ENCODE peak calls at places on chromosomes 7 and 10, in five cellular contexts. T is A549, Z is upper lobe of right lung, L is tibial artery, R is psoas muscle. H is an unnamed sample.
A peak's percentile ranks its signal among the peaks of the same experiment; 100 is the strongest.

GRCh38 chr10:78672898-78673297 is 395.9 kb upstream of the ZMIZ1 start:
- DNase-seq in R (no peak), Z (no peak), T (no peak), L (no peak), H (no peak)

GRCh38 chr7:82600601-82601000 is 157.0 kb upstream of the CACNA2D1 start:
- DNase-seq in R (no peak), Z (no peak), L (no peak), T (peak; percentile 17), H (no peak)

GRCh38 chr7:132154248-132154647 is 422.0 kb downstream of the PLXNA4 start:
- DNase-seq in L (no peak), Z (no peak), T (no peak), R (no peak), H (no peak)

GRCh38 chr10:14530465-14530864 is 199.7 kb upstream of the FRMD4A start:
- DNase-seq in R (no peak), L (no peak), Z (no peak), T (no peak), H (no peak)

GRCh38 chr7:155377837-155378579 is 79.9 kb upstream of the EN2 start:
- DNase-seq in L (no peak), T (no peak), Z (no peak), R (peak; percentile 51), H (no peak)

GRCh38 chr10:93754761-93755160 is 3.0 kb upstream of the LGI1 start:
- DNase-seq in Z (no peak), L (no peak), R (no peak), T (no peak), H (no peak)

GRCh38 chr10:78780551-78780961 is 288.2 kb upstream of the ZMIZ1 start:
- DNase-seq in L (no peak), Z (peak; percentile 48), T (no peak), R (no peak), H (no peak)

GRCh38 chr10:1256139-1256720 is 200.0 kb downstream of the WDR37 start:
- DNase-seq in R (no peak), Z (peak; percentile 33), T (no peak), L (no peak), H (no peak)

GRCh38 chr10:132938472-132939329 is 3.7 kb downstream of the CFAP46 start:
- DNase-seq in R (no peak), L (peak; percentile 16), Z (peak; percentile 50), T (peak; percentile 40), H (no peak)

GRCh38 chr7:123647106-123647730 is 8.4 kb upstream of the LMOD2 start:
- DNase-seq in L (no peak), T (no peak), R (no peak), Z (no peak), H (no peak)

GRCh38 chr10:109027534-109028185 is 895.7 kb downstream of the XPNPEP1 start:
- DNase-seq in R (no peak), L (no peak), Z (no peak), T (no peak), H (no peak)

GRCh38 chr10:113549856-113550255 is 3.0 kb upstream of the HABP2 start:
- DNase-seq in L (no peak), T (no peak), R (no peak), Z (no peak), H (no peak)

GRCh38 chr7:14016950-14017349 is 27.5 kb upstream of the ETV1 start:
- DNase-seq in Z (no peak), L (no peak), T (no peak), R (no peak), H (no peak)

GRCh38 chr7:136869991-136870798 is 1.7 kb downstream of the CHRM2 start:
- DNase-seq in T (no peak), L (no peak), Z (peak; percentile 53), R (no peak), H (no peak)

GRCh38 chr10:50286517-50286916 is 35.2 kb upstream of the ASAH2 start:
- DNase-seq in Z (no peak), R (no peak), L (peak; percentile 41), T (no peak), H (no peak)

GRCh38 chr7:7641129-7641663 is 644 bp downstream of the UMAD1 start:
- DNase-seq in L (no peak), T (no peak), R (no peak), Z (no peak), H (no peak)

GRCh38 chr10:69650589-69651261 is 20.7 kb downstream of the FAM241B start:
- DNase-seq in R (no peak), T (no peak), L (no peak), Z (no peak), H (no peak)

GRCh38 chr10:75197906-75198305 is 12.7 kb upstream of the VDAC2 start:
- DNase-seq in R (no peak), T (no peak), L (no peak), Z (no peak), H (no peak)

GRCh38 chr7:33700001-33700899 is 205.1 kb upstream of the BMPER start:
- DNase-seq in T (no peak), L (no peak), Z (no peak), R (no peak), H (no peak)

GRCh38 chr10:18666810-18667209 is 7.6 kb downstream of the ARL5B start:
- DNase-seq in T (peak; percentile 29), Z (no peak), L (no peak), R (no peak), H (no peak)

GRCh38 chr7:7675686-7676085 is 35.1 kb downstream of the UMAD1 start:
- DNase-seq in R (no peak), L (no peak), Z (no peak), T (no peak), H (no peak)

GRCh38 chr7:26060713-26061339 is 91.2 kb upstream of the NFE2L3 start:
- DNase-seq in R (no peak), Z (no peak), T (no peak), L (no peak), H (no peak)

GRCh38 chr7:7924303-7924702 is 44.3 kb upstream of the GLCCI1 start:
- DNase-seq in T (no peak), Z (no peak), R (no peak), L (no peak), H (no peak)

GRCh38 chr7:47091141-47091540 is 490.8 kb downstream of the TNS3 start:
- DNase-seq in L (no peak), R (no peak), T (no peak), Z (no peak), H (no peak)

GRCh38 chr7:90390926-90391325 is 12.3 kb upstream of the CLDN12 start:
- DNase-seq in Z (no peak), L (no peak), R (no peak), T (no peak), H (no peak)

DNA sequence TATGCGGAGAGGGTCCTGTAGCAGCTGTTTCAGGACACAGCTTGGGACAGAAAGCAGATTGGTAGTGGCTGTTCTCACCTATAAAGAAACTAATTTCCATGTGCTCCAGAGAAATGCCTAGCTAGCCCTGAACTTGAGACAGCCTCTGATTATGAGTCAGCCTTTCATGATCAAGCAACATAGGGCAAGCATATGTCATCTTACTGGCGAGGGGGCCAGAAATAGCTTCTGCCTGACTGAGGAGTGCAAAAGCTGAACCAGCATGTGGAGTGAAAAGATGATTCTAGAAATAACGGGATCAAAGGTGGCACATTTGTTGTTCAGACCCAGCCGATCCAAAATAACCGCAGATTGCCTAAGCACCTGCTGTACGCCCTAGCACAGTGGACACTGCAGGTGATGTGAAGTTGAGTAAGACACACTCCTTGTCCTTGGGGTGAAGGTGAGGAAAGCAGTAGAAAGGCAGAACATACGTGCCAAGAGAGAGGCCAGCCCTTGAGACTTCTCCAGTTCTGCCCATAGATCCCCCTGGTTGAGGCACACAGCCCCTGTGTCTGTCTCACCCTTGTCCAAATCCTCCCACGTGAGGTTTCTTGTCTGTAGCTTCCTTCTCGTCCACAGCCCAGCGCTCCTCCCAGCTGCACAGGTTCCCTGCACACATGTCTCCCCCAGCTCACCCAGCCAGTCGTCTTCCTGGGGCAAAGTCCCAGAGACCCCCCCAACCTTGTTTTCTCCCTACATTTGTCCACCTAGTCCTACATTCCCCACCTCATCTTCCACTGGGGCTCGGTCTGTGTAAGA is 2.7 kb upstream of the BCL7B start:
- DNase-seq in T (peak; percentile 67), R (no peak), Z (no peak), L (no peak), H (no peak)
- H3K27ac ChIP-seq in T (peak overlapping the region; percentile 78), R (peak overlapping the region; percentile 98), Z (no peak overlapping the region), L (no peak overlapping the region), H (no peak overlapping the region)

DNA sequence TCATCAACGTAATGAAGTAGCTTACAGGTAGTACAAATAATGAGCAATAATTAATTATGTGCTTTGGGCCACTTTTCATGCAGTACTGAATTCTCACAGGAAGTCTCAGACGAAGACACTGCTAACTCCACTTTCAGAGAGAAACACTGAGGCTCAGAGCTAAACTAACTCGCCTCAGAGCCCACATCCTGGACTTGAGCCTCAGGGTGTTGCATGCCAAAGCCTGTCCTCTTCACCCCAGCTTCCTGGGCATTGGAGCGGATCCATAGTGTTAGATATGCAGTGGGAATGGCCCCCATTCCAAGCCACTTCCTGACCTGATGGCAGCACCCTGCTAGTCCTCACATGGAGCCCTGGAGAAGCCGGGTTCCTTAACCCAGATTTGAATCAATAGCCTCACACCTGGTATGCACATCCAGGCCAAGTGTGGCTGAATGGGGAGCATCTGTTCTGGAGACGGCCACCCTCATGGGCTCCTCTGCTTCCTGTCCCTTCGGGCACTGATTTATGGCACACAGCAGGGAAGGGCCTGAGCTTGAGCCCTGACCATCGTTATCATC is 265.1 kb upstream of the ZNF32 start:
- DNase-seq in Z (no peak), L (no peak), R (no peak), T (no peak), H (no peak)
- H3K27ac ChIP-seq in Z (no peak overlapping the region), L (no peak overlapping the region), R (no peak overlapping the region), T (no peak overlapping the region), H (no peak overlapping the region)

DNA sequence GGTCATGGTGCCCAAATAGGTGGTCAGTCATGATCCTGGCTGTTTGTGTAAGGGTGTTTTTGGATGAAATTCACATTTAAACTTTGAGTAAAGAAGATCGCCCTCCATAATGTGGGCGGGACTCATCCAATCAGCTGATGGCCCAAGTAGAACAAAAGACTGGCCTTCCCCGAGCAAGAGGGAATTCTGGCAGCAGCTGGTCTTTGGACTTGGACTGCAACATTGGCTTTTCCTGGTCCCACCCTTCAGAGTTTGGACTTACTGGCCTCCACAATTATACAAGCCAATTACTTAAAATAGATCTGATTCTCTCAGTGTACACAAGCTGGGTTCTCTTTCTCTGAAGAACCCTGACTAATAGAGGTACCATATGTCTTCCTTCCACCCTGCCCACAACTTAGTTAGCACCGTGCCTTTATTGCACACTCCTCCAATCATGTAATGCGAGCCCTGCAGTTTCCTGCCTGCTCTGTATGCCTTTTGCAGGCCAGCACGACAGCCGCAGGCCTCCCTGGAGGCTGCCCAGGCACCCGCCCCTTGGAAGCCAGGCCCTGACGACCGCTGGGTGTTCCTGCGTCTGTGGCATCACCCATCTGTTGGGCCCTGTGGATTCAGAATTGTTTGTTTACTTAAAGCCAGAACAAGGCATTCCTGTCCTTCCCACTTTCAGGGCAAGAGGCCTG is 1.2 kb upstream of the INMT start:
- DNase-seq in R (peak; percentile 83), T (no peak), Z (peak; percentile 75), L (peak; percentile 75), H (peak; percentile 92)
- H3K27ac ChIP-seq in R (peak overlapping the region; percentile 78), T (no peak overlapping the region), Z (peak overlapping the region; percentile 84), L (peak overlapping the region; percentile 84), H (peak overlapping the region; percentile 75)

GRCh38 chr7:116167177-116167576 is 43.2 kb upstream of the TES start:
- DNase-seq in L (no peak), T (no peak), R (no peak), Z (no peak), H (no peak)

GRCh38 chr7:116166167-116166566 is 44.2 kb upstream of the TES start:
- DNase-seq in L (no peak), R (no peak), Z (no peak), T (no peak), H (no peak)

GRCh38 chr7:116162992-116163391 is 47.3 kb upstream of the TES start:
- DNase-seq in R (no peak), L (no peak), Z (no peak), T (peak; percentile 24), H (no peak)

GRCh38 chr7:116164552-116164951 is 45.8 kb upstream of the TES start:
- DNase-seq in Z (no peak), L (no peak), T (no peak), R (no peak), H (no peak)

GRCh38 chr7:116165717-116166116 is 44.6 kb upstream of the TES start:
- DNase-seq in L (no peak), Z (no peak), R (no peak), T (no peak), H (no peak)
- H3K27ac ChIP-seq in L (no peak overlapping the region), Z (no peak overlapping the region), R (no peak overlapping the region), T (peak overlapping the region; percentile 44), H (no peak overlapping the region)